ENCODE peak calls at places on chromosomes 6 and 20, in five cellular contexts. I is nephron progenitor cell, B is anterior cingulate cortex, R is RPMI7951, S is CD14-positive monocyte. W is an unnamed sample.
A peak's percentile ranks its signal among the peaks of the same experiment; 100 is the strongest.

GRCh38 chr20:52441708-52442107 is 250.1 kb upstream of the ZFP64 start:
- DNase-seq in I (no peak), B (no peak), R (no peak), S (no peak), W (no peak)

GRCh38 chr6:71534916-71535315 is 246.3 kb downstream of the OGFRL1 start:
- DNase-seq in B (no peak), R (no peak), I (no peak), S (no peak), W (no peak)

GRCh38 chr6:33945931-33946330 is 142.1 kb upstream of the MLN start:
- DNase-seq in S (no peak), I (no peak), R (no peak), B (no peak), W (no peak)

GRCh38 chr20:59153355-59153681 is 10.3 kb upstream of the ZNF831 start:
- DNase-seq in B (peak; percentile 43), R (no peak), S (no peak), I (no peak), W (peak; percentile 15)

GRCh38 chr6:167933290-167933689 is 64.2 kb upstream of the KIF25 start:
- DNase-seq in S (no peak), B (no peak), R (no peak), I (no peak), W (no peak)

GRCh38 chr6:1382331-1382882 is 7.0 kb upstream of the FOXF2 start:
- DNase-seq in I (peak; percentile 24), R (no peak), S (no peak), B (no peak), W (no peak)

GRCh38 chr20:17796096-17796563 is 96.4 kb downstream of the BANF2 start:
- DNase-seq in I (no peak), B (no peak), R (peak; percentile 24), S (no peak), W (no peak)

GRCh38 chr6:16751251-16751946 is 9.9 kb downstream of the ATXN1 start:
- DNase-seq in R (peak; percentile 81), S (no peak), B (no peak), I (no peak), W (no peak)

GRCh38 chr6:135087803-135088202 is 33.2 kb upstream of the HBS1L start:
- DNase-seq in R (peak; percentile 37), B (no peak), S (peak; percentile 47), I (no peak), W (no peak)

GRCh38 chr6:3888153-3888957 is 39.2 kb downstream of the FAM50B start:
- DNase-seq in I (no peak), S (no peak), R (no peak), B (no peak), W (no peak)

GRCh38 chr20:10047427-10047826 is 12.6 kb downstream of the ANKEF1 start:
- DNase-seq in R (peak; percentile 50), I (peak; percentile 42), B (no peak), S (no peak), W (no peak)

GRCh38 chr20:9068232-9068781 is 580 bp upstream of the PLCB4 start:
- DNase-seq in S (no peak), B (peak; percentile 9), I (peak; percentile 83), R (peak; percentile 61), W (no peak)

GRCh38 chr6:132320007-132320406 is 81.3 kb downstream of the MOXD1 start:
- DNase-seq in I (no peak), B (no peak), R (peak; percentile 43), S (no peak), W (no peak)

GRCh38 chr6:114390176-114390575 is 47.4 kb upstream of the HS3ST5 start:
- DNase-seq in S (no peak), R (no peak), B (no peak), I (no peak), W (no peak)

GRCh38 chr6:118316796-118317384 is 231.2 kb upstream of the PLN start:
- DNase-seq in B (no peak), R (no peak), S (no peak), I (no peak), W (no peak)

GRCh38 chr6:144036064-144036873 is 28.2 kb upstream of the PLAGL1 start:
- DNase-seq in S (peak; percentile 47), I (no peak), R (peak; percentile 49), B (no peak), W (no peak)

GRCh38 chr6:124792386-124792785 is 169.9 kb upstream of the RNF217 start:
- DNase-seq in S (no peak), I (no peak), R (no peak), B (no peak), W (no peak)

GRCh38 chr6:37809144-37809543 is 10.4 kb upstream of the ZFAND3 start:
- DNase-seq in S (no peak), R (peak; percentile 47), I (no peak), B (no peak), W (no peak)

GRCh38 chr6:138503881-138504680 is 4.8 kb upstream of the NHSL1 start:
- DNase-seq in S (no peak), R (no peak), I (no peak), B (no peak), W (no peak)

GRCh38 chr6:36827261-36828079 is 11.8 kb downstream of the CPNE5 start:
- DNase-seq in B (no peak), R (peak; percentile 86), I (no peak), S (peak; percentile 65), W (no peak)

GRCh38 chr6:73766040-73766439 is 70.0 kb downstream of the CD109 start:
- DNase-seq in I (no peak), B (no peak), R (no peak), S (no peak), W (no peak)

GRCh38 chr20:8260837-8261241 is 128.8 kb downstream of the PLCB1 start:
- DNase-seq in I (no peak), S (no peak), R (no peak), B (no peak), W (no peak)

GRCh38 chr20:23082846-23083552 is 3.1 kb downstream of the CD93 start:
- DNase-seq in I (no peak), R (no peak), S (no peak), B (no peak), W (no peak)

GRCh38 chr20:11791316-11792228 is 126.1 kb upstream of the BTBD3 start:
- DNase-seq in B (no peak), R (no peak), S (no peak), I (no peak), W (no peak)

GRCh38 chr6:33117826-33118277 is 42.1 kb downstream of the HLA-DPB1 start:
- DNase-seq in B (no peak), R (no peak), I (no peak), S (no peak), W (no peak)

GRCh38 chr6:5132741-5133140 is 47.6 kb downstream of the PPP1R3G start:
- DNase-seq in B (peak; percentile 28), S (peak; percentile 55), R (no peak), I (no peak), W (peak; percentile 16)

GRCh38 chr6:56624728-56625069 is 18.0 kb downstream of the DST start:
- DNase-seq in B (no peak), S (no peak), R (no peak), I (no peak), W (no peak)

GRCh38 chr20:48725589-48725991 is 102.2 kb downstream of the PREX1 start:
- DNase-seq in R (peak; percentile 59), I (no peak), B (no peak), S (no peak), W (no peak)

GRCh38 chr6:155604991-155605390 is 149.4 kb upstream of the NOX3 start:
- DNase-seq in R (no peak), I (no peak), S (no peak), B (no peak), W (no peak)

GRCh38 chr6:167799033-167799933 is 27.4 kb upstream of the AFDN start:
- DNase-seq in S (no peak), I (no peak), R (peak; percentile 60), B (no peak), W (peak; percentile 10)

GRCh38 chr20:54132612-54133433 is 41.0 kb downstream of the CYP24A1 start:
- DNase-seq in R (peak; percentile 99), I (peak; percentile 8), B (no peak), S (peak; percentile 74), W (no peak)

GRCh38 chr20:53827996-53828672 is 234.5 kb upstream of the ZNF217 start:
- DNase-seq in I (no peak), B (no peak), S (no peak), R (peak; percentile 98), W (no peak)

GRCh38 chr6:34182751-34183531 is 37.1 kb upstream of the GRM4 start:
- DNase-seq in B (no peak), S (peak; percentile 71), R (peak; percentile 26), I (no peak), W (no peak)

GRCh38 chr6:109075934-109076333 is 18.7 kb downstream of the SESN1 start:
- DNase-seq in I (no peak), R (no peak), B (no peak), S (no peak), W (no peak)

GRCh38 chr6:160427312-160428068 is 79.3 kb downstream of the SLC22A3 start:
- DNase-seq in R (no peak), S (no peak), B (no peak), I (no peak), W (no peak)

GRCh38 chr6:118894425-118895240 is 681 bp downstream of the ASF1A start:
- DNase-seq in S (peak; percentile 49), R (peak; percentile 74), I (peak; percentile 77), B (peak; percentile 72), W (peak; percentile 68)

GRCh38 chr6:102895683-102896082 is 1502.2 kb downstream of the GRIK2 start:
- DNase-seq in S (no peak), B (no peak), R (no peak), I (no peak), W (no peak)

GRCh38 chr6:73733791-73734190 is 37.8 kb downstream of the CD109 start:
- DNase-seq in S (no peak), B (no peak), I (no peak), R (no peak), W (no peak)

W was measured in nucleus accumbens.